ENCODE peak calls at places on chromosomes 2 and 18, in six cellular contexts. One of them, this sample, is unnamed.

GRCh38 chr2:139721454-139721995 is 941.3 kb upstream of the NXPH2 start:
- DNase-seq in activated T-cell treated with anti-CD3 and anti-CD28 coated beads, Interleukin-2, amount 50 U/mL, for 72 hours: no peak
- DNase-seq in mucosa of gallbladder: no peak
- DNase-seq in tibial nerve: no peak
- DNase-seq in CD8-positive, alpha-beta memory T cell: no peak
- DNase-seq in HEK293T: no peak
- DNase-seq in this sample: no peak

GRCh38 chr2:169909376-169909775 is 82.1 kb downstream of the UBR3 start:
- DNase-seq in activated T-cell treated with anti-CD3 and anti-CD28 coated beads, Interleukin-2, amount 50 U/mL, for 72 hours: no peak
- DNase-seq in mucosa of gallbladder: no peak
- DNase-seq in tibial nerve: no peak
- DNase-seq in CD8-positive, alpha-beta memory T cell: no peak
- DNase-seq in HEK293T: no peak
- DNase-seq in this sample: no peak

GRCh38 chr2:142724186-142724585 is 153.3 kb upstream of the KYNU start:
- DNase-seq in activated T-cell treated with anti-CD3 and anti-CD28 coated beads, Interleukin-2, amount 50 U/mL, for 72 hours: no peak
- DNase-seq in mucosa of gallbladder: no peak
- DNase-seq in tibial nerve: no peak
- DNase-seq in CD8-positive, alpha-beta memory T cell: no peak
- DNase-seq in HEK293T: no peak
- DNase-seq in this sample: no peak

GRCh38 chr2:148812306-148812705 is 62.7 kb upstream of the KIF5C start:
- DNase-seq in activated T-cell treated with anti-CD3 and anti-CD28 coated beads, Interleukin-2, amount 50 U/mL, for 72 hours: no peak
- DNase-seq in mucosa of gallbladder: no peak
- DNase-seq in tibial nerve: no peak
- DNase-seq in CD8-positive, alpha-beta memory T cell: no peak
- DNase-seq in HEK293T: no peak
- DNase-seq in this sample: peak

GRCh38 chr2:160415991-160416390 is 77.6 kb downstream of the RBMS1 start:
- DNase-seq in activated T-cell treated with anti-CD3 and anti-CD28 coated beads, Interleukin-2, amount 50 U/mL, for 72 hours: no peak
- DNase-seq in mucosa of gallbladder: no peak
- DNase-seq in tibial nerve: no peak
- DNase-seq in CD8-positive, alpha-beta memory T cell: no peak
- DNase-seq in HEK293T: no peak
- DNase-seq in this sample: no peak

GRCh38 chr2:217399288-217399687 is 539.4 kb upstream of the TNP1 start:
- DNase-seq in activated T-cell treated with anti-CD3 and anti-CD28 coated beads, Interleukin-2, amount 50 U/mL, for 72 hours: no peak
- DNase-seq in mucosa of gallbladder: no peak
- DNase-seq in tibial nerve: no peak
- DNase-seq in CD8-positive, alpha-beta memory T cell: no peak
- DNase-seq in HEK293T: no peak
- DNase-seq in this sample: peak

GRCh38 chr2:42846932-42847595 is 54.7 kb upstream of the HAAO start:
- DNase-seq in activated T-cell treated with anti-CD3 and anti-CD28 coated beads, Interleukin-2, amount 50 U/mL, for 72 hours: no peak
- DNase-seq in mucosa of gallbladder: no peak
- DNase-seq in tibial nerve: no peak
- DNase-seq in CD8-positive, alpha-beta memory T cell: no peak
- DNase-seq in HEK293T: no peak
- DNase-seq in this sample: no peak

GRCh38 chr18:10030816-10031541 is 117.2 kb downstream of the VAPA start:
- DNase-seq in activated T-cell treated with anti-CD3 and anti-CD28 coated beads, Interleukin-2, amount 50 U/mL, for 72 hours: no peak
- DNase-seq in mucosa of gallbladder: no peak
- DNase-seq in tibial nerve: no peak
- DNase-seq in CD8-positive, alpha-beta memory T cell: no peak
- DNase-seq in HEK293T: no peak
- DNase-seq in this sample: no peak

GRCh38 chr2:226618875-226619605 is 180.6 kb downstream of the IRS1 start:
- DNase-seq in activated T-cell treated with anti-CD3 and anti-CD28 coated beads, Interleukin-2, amount 50 U/mL, for 72 hours: no peak
- DNase-seq in mucosa of gallbladder: no peak
- DNase-seq in tibial nerve: no peak
- DNase-seq in CD8-positive, alpha-beta memory T cell: no peak
- DNase-seq in HEK293T: no peak
- DNase-seq in this sample: peak

GRCh38 chr2:215843579-215843978 is 169.8 kb downstream of the MREG start:
- DNase-seq in activated T-cell treated with anti-CD3 and anti-CD28 coated beads, Interleukin-2, amount 50 U/mL, for 72 hours: no peak
- DNase-seq in mucosa of gallbladder: no peak
- DNase-seq in tibial nerve: peak
- DNase-seq in CD8-positive, alpha-beta memory T cell: no peak
- DNase-seq in HEK293T: no peak
- DNase-seq in this sample: peak

GRCh38 chr2:86347401-86347800 is 10.0 kb upstream of the REEP1 start:
- DNase-seq in activated T-cell treated with anti-CD3 and anti-CD28 coated beads, Interleukin-2, amount 50 U/mL, for 72 hours: no peak
- DNase-seq in mucosa of gallbladder: no peak
- DNase-seq in tibial nerve: no peak
- DNase-seq in CD8-positive, alpha-beta memory T cell: no peak
- DNase-seq in HEK293T: no peak
- DNase-seq in this sample: no peak

GRCh38 chr2:18047114-18047695 is 168.7 kb downstream of the KCNS3 start:
- DNase-seq in activated T-cell treated with anti-CD3 and anti-CD28 coated beads, Interleukin-2, amount 50 U/mL, for 72 hours: no peak
- DNase-seq in mucosa of gallbladder: no peak
- DNase-seq in tibial nerve: no peak
- DNase-seq in CD8-positive, alpha-beta memory T cell: no peak
- DNase-seq in HEK293T: no peak
- DNase-seq in this sample: no peak

GRCh38 chr2:127700527-127701192 is 637 bp upstream of the SFT2D3 start:
- DNase-seq in activated T-cell treated with anti-CD3 and anti-CD28 coated beads, Interleukin-2, amount 50 U/mL, for 72 hours: peak
- DNase-seq in mucosa of gallbladder: peak
- DNase-seq in tibial nerve: no peak
- DNase-seq in CD8-positive, alpha-beta memory T cell: peak
- DNase-seq in HEK293T: peak
- DNase-seq in this sample: no peak

GRCh38 chr18:2898131-2898640 is 51.4 kb downstream of the EMILIN2 start:
- DNase-seq in activated T-cell treated with anti-CD3 and anti-CD28 coated beads, Interleukin-2, amount 50 U/mL, for 72 hours: no peak
- DNase-seq in mucosa of gallbladder: no peak
- DNase-seq in tibial nerve: no peak
- DNase-seq in CD8-positive, alpha-beta memory T cell: no peak
- DNase-seq in HEK293T: no peak
- DNase-seq in this sample: no peak

GRCh38 chr2:159098374-159098773 is 129.9 kb downstream of the TANC1 start:
- DNase-seq in activated T-cell treated with anti-CD3 and anti-CD28 coated beads, Interleukin-2, amount 50 U/mL, for 72 hours: no peak
- DNase-seq in mucosa of gallbladder: no peak
- DNase-seq in tibial nerve: no peak
- DNase-seq in CD8-positive, alpha-beta memory T cell: no peak
- DNase-seq in HEK293T: no peak
- DNase-seq in this sample: no peak

GRCh38 chr2:218015831-218016521 is 13.2 kb upstream of the TNS1 start:
- DNase-seq in activated T-cell treated with anti-CD3 and anti-CD28 coated beads, Interleukin-2, amount 50 U/mL, for 72 hours: no peak
- DNase-seq in mucosa of gallbladder: no peak
- DNase-seq in tibial nerve: no peak
- DNase-seq in CD8-positive, alpha-beta memory T cell: no peak
- DNase-seq in HEK293T: no peak
- DNase-seq in this sample: no peak

GRCh38 chr18:3008546-3008945 is 4.4 kb downstream of the LPIN2 start:
- DNase-seq in activated T-cell treated with anti-CD3 and anti-CD28 coated beads, Interleukin-2, amount 50 U/mL, for 72 hours: no peak
- DNase-seq in mucosa of gallbladder: no peak
- DNase-seq in tibial nerve: no peak
- DNase-seq in CD8-positive, alpha-beta memory T cell: no peak
- DNase-seq in HEK293T: no peak
- DNase-seq in this sample: peak

GRCh38 chr18:10201655-10202054 is 252.8 kb upstream of the APCDD1 start:
- DNase-seq in activated T-cell treated with anti-CD3 and anti-CD28 coated beads, Interleukin-2, amount 50 U/mL, for 72 hours: no peak
- DNase-seq in mucosa of gallbladder: no peak
- DNase-seq in tibial nerve: no peak
- DNase-seq in CD8-positive, alpha-beta memory T cell: no peak
- DNase-seq in HEK293T: no peak
- DNase-seq in this sample: no peak

GRCh38 chr2:68487773-68488355 is 20.5 kb downstream of the APLF start:
- DNase-seq in activated T-cell treated with anti-CD3 and anti-CD28 coated beads, Interleukin-2, amount 50 U/mL, for 72 hours: no peak
- DNase-seq in mucosa of gallbladder: no peak
- DNase-seq in tibial nerve: no peak
- DNase-seq in CD8-positive, alpha-beta memory T cell: no peak
- DNase-seq in HEK293T: no peak
- DNase-seq in this sample: peak

GRCh38 chr2:235661538-235661937 is 167.7 kb downstream of the AGAP1 start:
- DNase-seq in activated T-cell treated with anti-CD3 and anti-CD28 coated beads, Interleukin-2, amount 50 U/mL, for 72 hours: no peak
- DNase-seq in mucosa of gallbladder: no peak
- DNase-seq in tibial nerve: no peak
- DNase-seq in CD8-positive, alpha-beta memory T cell: no peak
- DNase-seq in HEK293T: no peak
- DNase-seq in this sample: no peak

GRCh38 chr2:76870581-76870980 is 651.6 kb downstream of the LRRTM4 start:
- DNase-seq in activated T-cell treated with anti-CD3 and anti-CD28 coated beads, Interleukin-2, amount 50 U/mL, for 72 hours: no peak
- DNase-seq in mucosa of gallbladder: no peak
- DNase-seq in tibial nerve: no peak
- DNase-seq in CD8-positive, alpha-beta memory T cell: no peak
- DNase-seq in HEK293T: no peak
- DNase-seq in this sample: peak

GRCh38 chr2:84959494-84960156 is 11.3 kb upstream of the KCMF1 start:
- DNase-seq in activated T-cell treated with anti-CD3 and anti-CD28 coated beads, Interleukin-2, amount 50 U/mL, for 72 hours: no peak
- DNase-seq in mucosa of gallbladder: no peak
- DNase-seq in tibial nerve: no peak
- DNase-seq in CD8-positive, alpha-beta memory T cell: no peak
- DNase-seq in HEK293T: no peak
- DNase-seq in this sample: no peak

GRCh38 chr2:27735263-27735904 is 36.1 kb upstream of the MRPL33 start:
- DNase-seq in activated T-cell treated with anti-CD3 and anti-CD28 coated beads, Interleukin-2, amount 50 U/mL, for 72 hours: peak
- DNase-seq in mucosa of gallbladder: peak
- DNase-seq in tibial nerve: peak
- DNase-seq in CD8-positive, alpha-beta memory T cell: peak
- DNase-seq in HEK293T: no peak
- DNase-seq in this sample: peak

GRCh38 chr18:73688851-73689659 is 458.6 kb downstream of the FBXO15 start:
- DNase-seq in activated T-cell treated with anti-CD3 and anti-CD28 coated beads, Interleukin-2, amount 50 U/mL, for 72 hours: no peak
- DNase-seq in mucosa of gallbladder: no peak
- DNase-seq in tibial nerve: no peak
- DNase-seq in CD8-positive, alpha-beta memory T cell: no peak
- DNase-seq in HEK293T: no peak
- DNase-seq in this sample: peak

GRCh38 chr2:169963786-169964185 is 136.5 kb downstream of the UBR3 start:
- DNase-seq in activated T-cell treated with anti-CD3 and anti-CD28 coated beads, Interleukin-2, amount 50 U/mL, for 72 hours: no peak
- DNase-seq in mucosa of gallbladder: no peak
- DNase-seq in tibial nerve: no peak
- DNase-seq in CD8-positive, alpha-beta memory T cell: no peak
- DNase-seq in HEK293T: no peak
- DNase-seq in this sample: peak

GRCh38 chr2:96484096-96484495 is 21.1 kb downstream of the NEURL3 start:
- DNase-seq in activated T-cell treated with anti-CD3 and anti-CD28 coated beads, Interleukin-2, amount 50 U/mL, for 72 hours: no peak
- DNase-seq in mucosa of gallbladder: no peak
- DNase-seq in tibial nerve: no peak
- DNase-seq in CD8-positive, alpha-beta memory T cell: no peak
- DNase-seq in HEK293T: no peak
- DNase-seq in this sample: no peak

GRCh38 chr2:70504750-70505149 is 48.9 kb downstream of the TGFA start:
- DNase-seq in activated T-cell treated with anti-CD3 and anti-CD28 coated beads, Interleukin-2, amount 50 U/mL, for 72 hours: no peak
- DNase-seq in mucosa of gallbladder: no peak
- DNase-seq in tibial nerve: no peak
- DNase-seq in CD8-positive, alpha-beta memory T cell: no peak
- DNase-seq in HEK293T: no peak
- DNase-seq in this sample: no peak

GRCh38 chr18:80169607-80170006 is 60.5 kb downstream of the ADNP2 start:
- DNase-seq in activated T-cell treated with anti-CD3 and anti-CD28 coated beads, Interleukin-2, amount 50 U/mL, for 72 hours: no peak
- DNase-seq in mucosa of gallbladder: no peak
- DNase-seq in tibial nerve: no peak
- DNase-seq in CD8-positive, alpha-beta memory T cell: no peak
- DNase-seq in HEK293T: no peak
- DNase-seq in this sample: no peak

GRCh38 chr2:127394464-127394863 is 6.7 kb upstream of the MAP3K2 start:
- DNase-seq in activated T-cell treated with anti-CD3 and anti-CD28 coated beads, Interleukin-2, amount 50 U/mL, for 72 hours: no peak
- DNase-seq in mucosa of gallbladder: no peak
- DNase-seq in tibial nerve: no peak
- DNase-seq in CD8-positive, alpha-beta memory T cell: no peak
- DNase-seq in HEK293T: no peak
- DNase-seq in this sample: no peak

GRCh38 chr2:42025151-42025582 is 22.7 kb upstream of the PKDCC start:
- DNase-seq in activated T-cell treated with anti-CD3 and anti-CD28 coated beads, Interleukin-2, amount 50 U/mL, for 72 hours: no peak
- DNase-seq in mucosa of gallbladder: no peak
- DNase-seq in tibial nerve: peak
- DNase-seq in CD8-positive, alpha-beta memory T cell: no peak
- DNase-seq in HEK293T: peak
- DNase-seq in this sample: peak

GRCh38 chr2:45418532-45418931 is 192.5 kb downstream of the SRBD1 start:
- DNase-seq in activated T-cell treated with anti-CD3 and anti-CD28 coated beads, Interleukin-2, amount 50 U/mL, for 72 hours: no peak
- DNase-seq in mucosa of gallbladder: no peak
- DNase-seq in tibial nerve: no peak
- DNase-seq in CD8-positive, alpha-beta memory T cell: no peak
- DNase-seq in HEK293T: no peak
- DNase-seq in this sample: no peak

GRCh38 chr18:35756506-35757117 is 175.1 kb downstream of the GALNT1 start:
- DNase-seq in activated T-cell treated with anti-CD3 and anti-CD28 coated beads, Interleukin-2, amount 50 U/mL, for 72 hours: peak
- DNase-seq in mucosa of gallbladder: peak
- DNase-seq in tibial nerve: peak
- DNase-seq in CD8-positive, alpha-beta memory T cell: peak
- DNase-seq in HEK293T: peak
- DNase-seq in this sample: peak

GRCh38 chr2:186683341-186683740 is 10.5 kb upstream of the FAM171B start:
- DNase-seq in activated T-cell treated with anti-CD3 and anti-CD28 coated beads, Interleukin-2, amount 50 U/mL, for 72 hours: no peak
- DNase-seq in mucosa of gallbladder: no peak
- DNase-seq in tibial nerve: no peak
- DNase-seq in CD8-positive, alpha-beta memory T cell: no peak
- DNase-seq in HEK293T: no peak
- DNase-seq in this sample: peak

GRCh38 chr2:128450211-128451015 is 131.7 kb upstream of the HS6ST1 start:
- DNase-seq in activated T-cell treated with anti-CD3 and anti-CD28 coated beads, Interleukin-2, amount 50 U/mL, for 72 hours: no peak
- DNase-seq in mucosa of gallbladder: no peak
- DNase-seq in tibial nerve: no peak
- DNase-seq in CD8-positive, alpha-beta memory T cell: no peak
- DNase-seq in HEK293T: no peak
- DNase-seq in this sample: no peak

GRCh38 chr2:167749016-167749415 is 498.4 kb downstream of the STK39 start:
- DNase-seq in activated T-cell treated with anti-CD3 and anti-CD28 coated beads, Interleukin-2, amount 50 U/mL, for 72 hours: no peak
- DNase-seq in mucosa of gallbladder: no peak
- DNase-seq in tibial nerve: no peak
- DNase-seq in CD8-positive, alpha-beta memory T cell: no peak
- DNase-seq in HEK293T: no peak
- DNase-seq in this sample: peak

GRCh38 chr2:3682811-3683210 is 20.6 kb upstream of the DCDC2C start:
- DNase-seq in activated T-cell treated with anti-CD3 and anti-CD28 coated beads, Interleukin-2, amount 50 U/mL, for 72 hours: no peak
- DNase-seq in mucosa of gallbladder: no peak
- DNase-seq in tibial nerve: no peak
- DNase-seq in CD8-positive, alpha-beta memory T cell: no peak
- DNase-seq in HEK293T: no peak
- DNase-seq in this sample: no peak

This sample was measured in fibroblast of pulmonary artery.